ENCODE peak calls at places on chromosome 22, in five cellular contexts. D, X, K, I and R are unnamed samples.

GRCh38 chr22:20258584-20259335 is 9.4 kb downstream of the RTN4R start:
- DNase-seq in D (no peak), X (no peak), K (no peak), I (no peak), R (peak)

GRCh38 chr22:45218974-45219373 is 21.7 kb downstream of the KIAA0930 start:
- DNase-seq in D (peak), X (no peak), K (no peak), I (no peak), R (no peak)

GRCh38 chr22:44363980-44364749 is 51.4 kb upstream of the SHISAL1 start:
- DNase-seq in D (no peak), X (no peak), K (no peak), I (no peak), R (no peak)

GRCh38 chr22:46195487-46196165 is 45.3 kb downstream of the PPARA start:
- DNase-seq in D (no peak), X (no peak), K (no peak), I (no peak), R (no peak)

GRCh38 chr22:46183733-46184132 is 33.4 kb downstream of the PPARA start:
- DNase-seq in D (no peak), X (no peak), K (no peak), I (no peak), R (no peak)

GRCh38 chr22:24141586-24141985 is 39.7 kb upstream of the SUSD2 start:
- DNase-seq in D (no peak), X (no peak), K (no peak), I (no peak), R (no peak)

GRCh38 chr22:32710896-32711295 is 90.6 kb upstream of the TIMP3 start:
- DNase-seq in D (no peak), X (no peak), K (no peak), I (no peak), R (no peak)

GRCh38 chr22:39748877-39749276 is 144.7 kb downstream of the ENTHD1 start:
- DNase-seq in D (no peak), X (no peak), K (no peak), I (no peak), R (no peak)

GRCh38 chr22:45310331-45311032 is 748 bp downstream of the FAM118A start:
- DNase-seq in D (no peak), X (no peak), K (no peak), I (no peak), R (peak)

GRCh38 chr22:22424210-22424800 is 84.2 kb downstream of the ZNF280B start:
- DNase-seq in D (no peak), X (no peak), K (no peak), I (no peak), R (no peak)

GRCh38 chr22:50544078-50544745 is 1.5 kb upstream of the KLHDC7B start:
- DNase-seq in D (peak), X (peak), K (no peak), I (no peak), R (peak)

GRCh38 chr22:37609240-37610152 is 862 bp downstream of the GGA1 start:
- DNase-seq in D (peak), X (no peak), K (no peak), I (no peak), R (no peak)

GRCh38 chr22:48693377-48694135 is 1134.1 kb downstream of the BRD1 start:
- DNase-seq in D (no peak), X (no peak), K (no peak), I (no peak), R (no peak)
- H3K27ac ChIP-seq in D (no peak), X (peak), K (no peak), I (no peak), R (no peak)

DNA sequence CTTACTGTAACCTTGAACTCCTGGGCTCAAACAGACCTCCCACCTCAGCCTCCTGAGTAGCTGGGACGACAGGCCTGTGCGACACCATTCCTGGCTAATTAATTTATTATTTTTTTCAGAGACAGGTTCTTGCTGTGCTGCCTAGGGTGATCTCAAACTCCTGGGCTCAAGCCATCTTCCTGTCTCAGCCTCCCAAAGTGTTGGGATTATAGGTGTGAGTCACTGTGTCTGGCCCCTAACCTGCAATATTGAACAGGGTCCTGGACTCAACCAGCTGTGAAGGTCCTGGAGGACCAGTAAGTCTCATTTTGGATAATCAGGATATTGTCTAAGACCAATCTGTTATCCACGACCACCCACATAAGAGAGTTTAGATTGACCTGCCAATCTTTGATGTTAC is 15.2 kb downstream of the CCDC134 start:
- DNase-seq in D (no peak), X (no peak), K (no peak), I (no peak), R (no peak)
- H3K4me3 ChIP-seq in D (no peak), X (no peak), K (no peak), I (no peak), R (no peak)

GRCh38 chr22:42271191-42271813 is 849 bp upstream of the TCF20 start:
- DNase-seq in D (no peak), X (no peak), K (no peak), I (no peak), R (no peak)

GRCh38 chr22:42268852-42269406 is 1.5 kb downstream of the TCF20 start:
- DNase-seq in D (no peak), X (no peak), K (no peak), I (no peak), R (no peak)

GRCh38 chr22:42270512-42271190 is at the start of gene TCF20:
- DNase-seq in D (peak), X (peak), K (peak), I (peak), R (peak)

GRCh38 chr22:42270178-42270511 is 308 bp downstream of the TCF20 start:
- DNase-seq in D (no peak), X (no peak), K (peak), I (no peak), R (no peak)

DNA sequence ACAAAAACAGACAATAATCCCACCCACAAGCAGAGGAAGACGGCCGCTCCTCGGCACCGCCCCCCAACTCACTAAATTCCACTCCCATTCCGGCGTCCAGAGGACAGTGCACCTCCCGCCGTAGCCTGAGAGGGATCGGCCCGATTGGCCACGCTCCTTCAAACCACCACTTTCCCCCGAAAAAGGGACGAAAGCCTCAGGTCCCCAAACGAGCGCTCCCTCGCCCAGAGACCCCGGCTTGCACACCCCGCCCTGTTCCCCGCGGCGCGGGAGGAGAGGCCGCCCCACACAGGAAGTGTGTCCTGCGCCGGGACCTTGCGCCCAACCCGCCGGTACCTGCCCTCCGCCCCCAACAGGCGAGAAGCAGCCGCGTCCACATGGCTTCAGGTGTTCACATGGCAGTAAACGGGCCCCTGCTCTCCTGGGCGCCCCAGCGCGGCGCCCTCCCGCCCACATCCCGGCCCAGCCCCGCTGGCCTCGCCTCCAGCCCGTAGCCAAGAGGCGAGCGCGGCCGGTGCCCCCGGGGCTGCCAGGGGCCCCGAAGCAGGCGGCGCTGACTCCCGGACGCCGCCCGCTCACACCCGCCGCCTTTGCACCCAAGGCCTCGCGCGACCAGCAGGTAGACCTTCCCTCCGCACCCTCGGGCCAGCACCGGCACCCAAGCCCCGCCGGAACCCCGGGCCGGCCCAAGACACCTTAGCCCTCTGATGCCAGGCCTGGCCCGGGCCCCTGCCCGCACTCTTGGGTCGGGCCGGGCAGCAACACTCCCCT is 861 bp downstream of the TCF20 start:
- DNase-seq in D (no peak), X (no peak), K (peak), I (peak), R (peak)
- TF ChIP-seq CTCF in D (no peak), X (no peak), K (no peak), I (no peak), R (peak)

GRCh38 chr22:26680485-26680884 is 23.1 kb downstream of the MIAT start:
- DNase-seq in D (no peak), X (no peak), K (no peak), I (no peak), R (no peak)

GRCh38 chr22:26679003-26679629 is 21.7 kb downstream of the MIAT start:
- DNase-seq in D (peak), X (peak), K (no peak), I (peak), R (peak)

GRCh38 chr22:26684173-26684572 is 26.8 kb downstream of the MIAT start:
- DNase-seq in D (no peak), X (no peak), K (no peak), I (no peak), R (no peak)

GRCh38 chr22:26677217-26677616 is 19.8 kb downstream of the MIAT start:
- DNase-seq in D (no peak), X (no peak), K (no peak), I (no peak), R (no peak)

GRCh38 chr22:26681395-26681821 is 24.0 kb downstream of the MIAT start:
- DNase-seq in D (peak), X (no peak), K (no peak), I (no peak), R (no peak)
- H3K27ac ChIP-seq in D (peak), X (no peak), K (no peak), I (no peak), R (no peak)

DNA sequence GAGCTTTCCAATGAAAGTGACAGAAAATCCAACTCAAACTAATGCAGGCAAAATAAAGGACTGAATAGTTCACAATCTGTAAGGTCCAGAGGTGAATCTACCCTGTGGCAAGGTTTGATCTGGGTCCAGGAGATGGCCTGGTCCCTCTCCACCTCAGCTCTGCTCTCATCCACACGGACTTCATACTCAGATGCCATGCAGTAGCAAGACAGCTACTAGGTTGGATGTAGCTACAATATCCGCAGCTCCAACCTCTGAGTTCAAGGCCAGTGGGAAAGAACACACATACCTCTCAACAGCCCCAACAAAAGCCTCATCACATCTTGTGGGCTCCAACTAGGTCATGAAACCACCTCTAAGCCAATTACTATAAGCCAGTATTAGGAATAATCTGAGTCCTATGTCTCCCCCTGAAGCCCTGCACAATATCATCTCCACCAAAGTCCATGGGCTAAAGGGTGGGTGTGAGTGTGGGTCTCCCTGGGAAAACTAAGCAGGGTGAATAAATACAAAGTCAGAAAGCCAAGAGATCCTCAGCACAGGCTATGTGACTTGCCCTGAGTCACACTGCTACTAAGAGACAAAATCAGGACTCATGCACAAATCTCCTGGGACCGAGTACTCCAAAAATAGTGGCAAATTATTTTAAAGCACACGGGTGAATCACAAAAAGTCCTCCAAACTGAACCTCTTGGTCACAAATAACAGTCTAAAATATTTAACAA is 78.8 kb downstream of the LARGE1 start:
- DNase-seq in D (no peak), X (no peak), K (no peak), I (no peak), R (no peak)
- H3K4me3 ChIP-seq in D (no peak), X (no peak), K (no peak), I (no peak), R (no peak)

GRCh38 chr22:26563022-26563421 is 26.9 kb downstream of the TPST2 start:
- DNase-seq in D (no peak), X (no peak), K (no peak), I (no peak), R (no peak)
- TF ChIP-seq CTCF in D (no peak), X (no peak), K (no peak), I (no peak), R (peak)

GRCh38 chr22:31103111-31103510 is 4.3 kb downstream of the SELENOM start:
- DNase-seq in D (no peak), X (no peak), K (no peak), I (no peak), R (no peak)

GRCh38 chr22:31104869-31105268 is 2.5 kb downstream of the SELENOM start:
- DNase-seq in D (no peak), X (no peak), K (no peak), I (no peak), R (no peak)

GRCh38 chr22:31105282-31105929 is 2.0 kb downstream of the SELENOM start:
- DNase-seq in D (no peak), X (no peak), K (no peak), I (no peak), R (no peak)

GRCh38 chr22:31102441-31103081 is 4.8 kb downstream of the SELENOM start:
- DNase-seq in D (peak), X (peak), K (no peak), I (no peak), R (no peak)

DNA sequence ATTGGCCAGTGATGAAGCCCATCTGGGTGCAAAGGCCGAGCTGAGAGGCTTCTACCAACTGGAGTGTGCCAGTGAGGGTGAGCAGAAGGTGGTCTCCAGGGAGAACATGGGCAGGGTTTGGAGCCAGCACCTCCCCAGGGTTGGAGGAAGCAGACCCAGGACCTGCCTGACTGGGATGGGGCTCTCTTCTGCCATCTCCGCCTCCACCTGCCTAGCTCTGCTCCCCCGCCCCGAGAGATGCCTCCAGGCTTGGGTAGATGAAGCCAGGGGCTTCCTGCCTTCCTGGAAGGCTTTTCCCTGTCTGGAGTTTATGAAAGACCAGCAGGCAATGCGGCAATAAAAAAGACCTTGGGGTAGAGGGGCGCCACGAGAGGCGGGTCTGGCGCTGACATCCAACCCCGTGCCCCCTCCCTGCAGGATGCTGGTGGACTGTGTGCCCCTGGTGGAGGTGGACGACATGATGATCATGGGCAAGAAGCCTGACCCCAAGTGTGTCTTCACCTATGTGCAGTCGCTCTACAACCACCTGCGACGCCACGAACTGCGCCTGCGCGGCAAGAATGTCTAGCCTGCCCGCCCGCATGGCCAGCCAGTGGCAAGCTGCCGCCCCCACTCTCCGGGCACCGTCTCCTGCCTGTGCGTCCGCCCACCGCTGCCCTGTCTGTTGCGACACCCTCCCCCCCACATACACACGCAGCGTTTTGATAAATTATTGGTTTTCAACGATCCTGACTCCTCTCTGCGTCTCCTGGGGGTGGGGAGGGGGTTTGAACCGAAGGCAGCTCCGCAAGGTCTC is 3.3 kb downstream of the SELENOM start:
- DNase-seq in D (no peak), X (no peak), K (no peak), I (peak), R (no peak)
- H3K27ac ChIP-seq in D (no peak), X (peak), K (no peak), I (no peak), R (no peak)